ENCODE peak calls at places on chromosome 19, in seven cellular contexts. N is B cell, D is GM04503, I is foreskin fibroblast, X is naive B cell, S is HS-27A, L is Calu3. E is an unnamed sample.
A peak's percentile ranks its signal among the peaks of the same experiment; 100 is the strongest.

GRCh38 chr19:53521373-53522202 is 16.4 kb upstream of the ZNF331 start:
- DNase-seq in N (no peak), D (no peak), I (no peak), X (peak; percentile 7), S (no peak), L (no peak), E (no peak)

GRCh38 chr19:5112681-5113080 is 143.8 kb downstream of the KDM4B start:
- DNase-seq in N (no peak), D (no peak), I (no peak), X (no peak), S (no peak), L (no peak), E (no peak)

GRCh38 chr19:38740932-38741331 is 3.3 kb downstream of the CAPN12 start:
- DNase-seq in N (no peak), D (no peak), I (no peak), X (no peak), S (no peak), L (no peak), E (no peak)

GRCh38 chr19:43564800-43565199 is 10.5 kb downstream of the XRCC1 start:
- DNase-seq in N (no peak), D (no peak), I (no peak), X (no peak), S (no peak), L (no peak), E (no peak)

GRCh38 chr19:41193420-41194156 is 569 bp downstream of the CYP2S1 start:
- DNase-seq in N (no peak), D (no peak), I (no peak), X (no peak), S (no peak), L (no peak), E (no peak)

GRCh38 chr19:58482372-58482771 is 6.2 kb downstream of the ZNF446 start:
- DNase-seq in N (no peak), D (no peak), I (no peak), X (no peak), S (no peak), L (no peak), E (no peak)

GRCh38 chr19:50877338-50877737 is 4.1 kb downstream of the KLK2 start:
- DNase-seq in N (no peak), D (no peak), I (no peak), X (no peak), S (no peak), L (no peak), E (no peak)

GRCh38 chr19:51256053-51256682 is 5.3 kb downstream of the SIGLECL1 start:
- DNase-seq in N (no peak), D (no peak), I (no peak), X (no peak), S (no peak), L (no peak), E (no peak)

GRCh38 chr19:4436231-4436630 is 21.4 kb downstream of the UBXN6 start:
- DNase-seq in N (no peak), D (no peak), I (no peak), X (no peak), S (no peak), L (no peak), E (no peak)

GRCh38 chr19:17327654-17328516 is 6.8 kb downstream of the ANO8 start:
- DNase-seq in N (peak; percentile 59), D (no peak), I (no peak), X (peak; percentile 55), S (no peak), L (no peak), E (no peak)

GRCh38 chr19:18725755-18726416 is 42.4 kb downstream of the CRTC1 start:
- DNase-seq in N (no peak), D (no peak), I (no peak), X (no peak), S (no peak), L (no peak), E (no peak)

GRCh38 chr19:45306522-45307027 is 16.1 kb downstream of the CKM start:
- DNase-seq in N (no peak), D (no peak), I (no peak), X (no peak), S (no peak), L (no peak), E (no peak)